ENCODE peak calls at places on chromosomes 5 and 9, in four cellular contexts. D, T, V and R are unnamed samples.
A peak's percentile ranks its signal among the peaks of the same experiment; 100 is the strongest.

GRCh38 chr5:172637122-172637580 is 3.9 kb upstream of the NEURL1B start:
- DNase-seq in D (no peak), V (no peak), T (no peak), R (no peak)

GRCh38 chr9:137175345-137175961 is 3.6 kb upstream of the TMEM210 start:
- DNase-seq in V (no peak), T (no peak), D (no peak), R (no peak)

GRCh38 chr5:88827997-88828396 is 55.0 kb downstream of the MEF2C start:
- DNase-seq in D (no peak), V (peak; percentile 35), T (no peak), R (no peak)

GRCh38 chr5:89735108-89735507 is 674.4 kb downstream of the CETN3 start:
- DNase-seq in T (no peak), V (no peak), D (no peak), R (peak; percentile 29)

GRCh38 chr9:131539223-131539923 is 6.0 kb upstream of the PRRT1B start:
- DNase-seq in T (no peak), D (no peak), V (no peak), R (no peak)

GRCh38 chr5:142024771-142025304 is 12.0 kb upstream of the GNPDA1 start:
- DNase-seq in T (peak; percentile 49), V (peak; percentile 83), D (peak; percentile 30), R (peak; percentile 63)

GRCh38 chr5:57133574-57133973 is 40.3 kb upstream of the GPBP1 start:
- DNase-seq in V (no peak), D (no peak), T (no peak), R (no peak)

GRCh38 chr9:17578577-17578910 is 322 bp upstream of the SH3GL2 start:
- DNase-seq in T (no peak), V (no peak), D (no peak), R (no peak)

GRCh38 chr5:138955013-138955660 is 80.0 kb upstream of the LRRTM2 start:
- DNase-seq in D (no peak), T (no peak), V (no peak), R (no peak)

GRCh38 chr9:33466565-33467495 is 6.9 kb downstream of the NOL6 start:
- DNase-seq in V (peak; percentile 59), T (no peak), D (no peak), R (no peak)

GRCh38 chr9:86637515-86637914 is 283.3 kb upstream of the TUT7 start:
- DNase-seq in D (no peak), V (no peak), T (no peak), R (no peak)

GRCh38 chr9:83296123-83296522 is 233.2 kb upstream of the RASEF start:
- DNase-seq in V (no peak), D (no peak), T (no peak), R (no peak)

GRCh38 chr5:30693326-30693725 is 500.2 kb upstream of the CDH6 start:
- DNase-seq in T (no peak), V (no peak), D (no peak), R (no peak)

GRCh38 chr9:106916491-106917235 is 53.7 kb downstream of the ZNF462 start:
- DNase-seq in T (peak; percentile 62), V (peak; percentile 96), D (no peak), R (peak; percentile 88)

GRCh38 chr5:44536650-44537260 is 147.5 kb upstream of the FGF10 start:
- DNase-seq in D (no peak), V (peak; percentile 78), T (no peak), R (no peak)

GRCh38 chr5:158082696-158083287 is 223.8 kb upstream of the CLINT1 start:
- DNase-seq in V (no peak), T (no peak), D (no peak), R (no peak)

GRCh38 chr9:90860826-90861225 is 59.2 kb downstream of the SYK start:
- DNase-seq in T (no peak), V (no peak), D (no peak), R (no peak)

GRCh38 chr9:72665421-72665820 is 144.0 kb downstream of the TMC1 start:
- DNase-seq in D (no peak), V (peak; percentile 19), T (no peak), R (peak; percentile 32)

DNA sequence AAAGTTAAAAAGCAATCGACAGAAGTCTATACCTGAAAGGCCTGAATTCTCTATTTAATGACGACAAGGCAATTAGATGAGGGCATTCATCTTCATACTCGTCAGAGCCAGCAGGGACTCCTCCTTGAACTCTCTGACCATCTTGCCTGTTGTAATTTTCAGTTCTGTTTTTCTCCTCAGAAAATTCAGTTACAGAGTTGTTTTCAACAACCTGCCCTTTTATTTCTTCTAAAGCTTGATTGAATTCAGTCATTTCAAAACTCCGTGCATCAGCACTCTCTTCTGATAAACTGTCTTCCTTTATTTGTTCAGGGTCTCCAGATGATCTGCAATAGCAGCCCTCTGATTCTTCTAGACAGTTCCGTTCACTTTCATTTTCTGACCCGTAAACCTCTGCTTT is 15.6 kb downstream of the RIOK2 start:
- DNase-seq in T (no peak), V (no peak), D (peak; percentile 51), R (no peak)
- H3K36me3 ChIP-seq in T (peaks cover 6% of the 10 kb centered on the region), V (peaks cover 50% of the 10 kb centered on the region), D (peaks cover 2% of the 10 kb centered on the region), R (peaks cover 1% of the 10 kb centered on the region)

GRCh38 chr9:89177021-89177400 is 1.6 kb downstream of the SHC3 start:
- DNase-seq in T (no peak), D (no peak), V (no peak), R (no peak)
- H3K4me3 ChIP-seq in T (peak overlapping the region; percentile 49), D (no peak overlapping the region), V (peak overlapping the region; percentile 22), R (peak overlapping the region; percentile 59)

GRCh38 chr5:893137-893506 is 438 bp downstream of the TRIP13 start:
- DNase-seq in T (no peak), D (no peak), V (no peak), R (no peak)

GRCh38 chr5:892390-893136 is at the start of the genes BRD9 and TRIP13:
- DNase-seq in V (peak; percentile 84), D (peak; percentile 4), T (peak; percentile 4), R (peak; percentile 29)

GRCh38 chr5:889075-889710 is 3.4 kb downstream of the BRD9 start:
- DNase-seq in T (no peak), D (no peak), V (no peak), R (no peak)

GRCh38 chr5:891837-892389 is 688 bp downstream of the BRD9 start:
- DNase-seq in V (peak; percentile 7), T (no peak), D (no peak), R (no peak)

DNA sequence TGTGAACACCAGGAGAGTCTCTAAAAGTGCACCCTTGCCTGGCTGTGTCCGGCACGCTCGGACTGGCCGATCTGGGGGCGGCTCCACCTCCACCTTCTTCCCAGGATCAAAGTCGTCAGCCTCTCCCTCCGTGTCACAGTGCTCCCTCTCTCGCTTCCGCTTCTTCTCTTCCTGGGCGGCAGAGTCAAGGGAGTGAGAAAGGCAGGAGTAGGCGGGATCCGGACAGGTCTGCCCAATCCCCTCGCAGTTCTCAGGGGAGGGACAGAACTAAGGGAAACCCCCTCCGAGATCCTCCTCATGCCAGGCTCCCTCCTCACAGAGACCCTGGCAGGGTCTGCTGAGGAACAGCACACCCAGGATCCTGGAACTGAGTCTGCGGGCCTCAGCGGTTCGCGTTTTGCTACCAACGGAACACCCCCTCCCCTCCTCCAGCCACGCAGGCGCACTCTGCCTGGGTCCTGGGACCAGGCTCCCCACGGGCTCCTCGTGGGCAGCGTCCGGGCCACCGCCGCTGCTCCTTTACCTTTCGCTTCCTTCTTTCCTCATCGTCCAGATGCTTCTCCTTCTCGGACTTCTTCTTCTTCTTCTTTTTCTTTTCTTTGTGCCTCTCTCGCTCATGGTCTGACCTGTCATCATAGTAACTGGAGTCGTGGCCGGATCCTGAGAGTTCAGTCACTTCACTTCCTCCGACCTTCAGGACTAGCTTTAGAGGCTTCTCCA is 1.3 kb downstream of the BRD9 start:
- DNase-seq in T (no peak), D (no peak), V (peak; percentile 80), R (no peak)
- H3K36me3 ChIP-seq in T (peaks cover 24% of the 10 kb centered on the region), D (peaks cover 18% of the 10 kb centered on the region), V (peaks cover 66% of the 10 kb centered on the region), R (no peaks in the 10 kb centered on the region)

DNA sequence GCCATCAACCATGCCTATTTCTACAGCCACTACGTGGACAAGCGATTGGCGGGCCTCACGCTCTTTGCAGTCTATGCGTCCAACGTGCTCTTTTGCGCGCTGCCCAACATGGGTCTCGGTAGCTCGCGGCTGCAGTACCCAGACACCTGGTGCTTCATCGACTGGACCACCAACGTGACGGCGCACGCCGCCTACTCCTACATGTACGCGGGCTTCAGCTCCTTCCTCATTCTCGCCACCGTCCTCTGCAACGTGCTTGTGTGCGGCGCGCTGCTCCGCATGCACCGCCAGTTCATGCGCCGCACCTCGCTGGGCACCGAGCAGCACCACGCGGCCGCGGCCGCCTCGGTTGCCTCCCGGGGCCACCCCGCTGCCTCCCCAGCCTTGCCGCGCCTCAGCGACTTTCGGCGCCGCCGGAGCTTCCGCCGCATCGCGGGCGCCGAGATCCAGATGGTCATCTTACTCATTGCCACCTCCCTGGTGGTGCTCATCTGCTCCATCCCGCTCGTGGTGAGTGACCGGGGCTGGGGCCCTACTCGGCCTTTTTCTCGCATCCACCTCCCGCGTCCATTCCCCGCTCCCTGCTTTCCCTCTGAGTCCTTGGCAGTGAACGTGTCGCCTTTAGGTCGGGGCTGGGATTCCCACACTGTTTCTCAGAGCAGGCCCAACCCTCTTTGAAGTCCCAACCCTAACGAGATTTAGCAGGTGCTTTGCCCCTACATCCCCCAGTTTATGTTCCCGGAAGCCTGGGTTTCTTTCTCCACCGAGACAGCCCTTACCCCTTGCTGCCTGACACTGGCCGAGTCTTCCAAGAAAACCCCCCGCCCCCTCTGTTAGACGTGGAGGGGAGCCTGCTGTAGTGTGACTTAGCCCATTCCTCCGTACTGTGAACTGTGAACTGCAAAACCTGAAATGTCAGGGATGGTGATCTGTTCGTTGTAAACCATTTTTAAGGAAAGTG is 1.9 kb downstream of the PTGER4 start:
- DNase-seq in V (no peak), D (no peak), T (no peak), R (no peak)
- H3K4me3 ChIP-seq in V (peak overlapping the region; percentile 90), D (peak overlapping the region; percentile 77), T (peak overlapping the region; percentile 11), R (peak overlapping the region; percentile 52)